ENCODE peak calls at places on chromosomes 3 and 15, in ten cellular contexts. One of them, this sample, is unnamed. For H3K9me3, the result is how much of the 10 kb centered on the place peaks cover.

GRCh38 chr3:20747736-20748135 is 561.7 kb upstream of the SGO1 start:
- DNase-seq in breast epithelium: no peak
- DNase-seq in mucosa of descending colon: no peak
- DNase-seq in RWPE2: no peak
- DNase-seq in IMR-90: no peak
- DNase-seq in SK-N-MC: no peak
- DNase-seq in effector memory CD4-positive, alpha-beta T cell: no peak
- DNase-seq in A549: no peak
- DNase-seq in endodermal cell: no peak
- DNase-seq in cardiac muscle cell: no peak
- DNase-seq in this sample: no peak

GRCh38 chr15:83225449-83225848 is 17.8 kb upstream of the HDGFL3 start:
- DNase-seq in RWPE2: no peak
- DNase-seq in effector memory CD4-positive, alpha-beta T cell: no peak
- DNase-seq in breast epithelium: no peak
- DNase-seq in cardiac muscle cell: no peak
- DNase-seq in A549: no peak
- DNase-seq in SK-N-MC: no peak
- DNase-seq in mucosa of descending colon: no peak
- DNase-seq in IMR-90: no peak
- DNase-seq in endodermal cell: no peak
- DNase-seq in this sample: no peak

GRCh38 chr3:148839805-148840204 is 12.2 kb downstream of the CPB1 start:
- DNase-seq in A549: no peak
- DNase-seq in cardiac muscle cell: no peak
- DNase-seq in breast epithelium: no peak
- DNase-seq in endodermal cell: no peak
- DNase-seq in RWPE2: no peak
- DNase-seq in mucosa of descending colon: no peak
- DNase-seq in effector memory CD4-positive, alpha-beta T cell: no peak
- DNase-seq in IMR-90: no peak
- DNase-seq in SK-N-MC: no peak
- DNase-seq in this sample: no peak

GRCh38 chr15:70160803-70161565 is 63.3 kb upstream of the TLE3 start:
- DNase-seq in effector memory CD4-positive, alpha-beta T cell: no peak
- DNase-seq in breast epithelium: no peak
- DNase-seq in cardiac muscle cell: no peak
- DNase-seq in RWPE2: no peak
- DNase-seq in IMR-90: no peak
- DNase-seq in A549: no peak
- DNase-seq in SK-N-MC: no peak
- DNase-seq in mucosa of descending colon: no peak
- DNase-seq in endodermal cell: peak
- DNase-seq in this sample: no peak

GRCh38 chr3:103624289-103624688 is 1189.5 kb downstream of the ZPLD1 start:
- DNase-seq in SK-N-MC: no peak
- DNase-seq in breast epithelium: no peak
- DNase-seq in mucosa of descending colon: no peak
- DNase-seq in RWPE2: no peak
- DNase-seq in cardiac muscle cell: no peak
- DNase-seq in A549: no peak
- DNase-seq in IMR-90: no peak
- DNase-seq in endodermal cell: no peak
- DNase-seq in effector memory CD4-positive, alpha-beta T cell: no peak
- DNase-seq in this sample: no peak

GRCh38 chr15:43249699-43250203 is 17.0 kb downstream of the TGM5 start:
- DNase-seq in endodermal cell: no peak
- DNase-seq in mucosa of descending colon: no peak
- DNase-seq in IMR-90: peak
- DNase-seq in RWPE2: no peak
- DNase-seq in breast epithelium: no peak
- DNase-seq in A549: no peak
- DNase-seq in SK-N-MC: no peak
- DNase-seq in effector memory CD4-positive, alpha-beta T cell: no peak
- DNase-seq in cardiac muscle cell: no peak
- DNase-seq in this sample: no peak

GRCh38 chr15:60574801-60575631 is 96.1 kb upstream of the ICE2 start:
- DNase-seq in effector memory CD4-positive, alpha-beta T cell: no peak
- DNase-seq in A549: no peak
- DNase-seq in RWPE2: no peak
- DNase-seq in IMR-90: peak
- DNase-seq in cardiac muscle cell: no peak
- DNase-seq in breast epithelium: no peak
- DNase-seq in mucosa of descending colon: no peak
- DNase-seq in SK-N-MC: no peak
- DNase-seq in endodermal cell: no peak
- DNase-seq in this sample: no peak

GRCh38 chr3:107543666-107544065 is 20.9 kb downstream of the BBX start:
- DNase-seq in cardiac muscle cell: peak
- DNase-seq in endodermal cell: no peak
- DNase-seq in RWPE2: no peak
- DNase-seq in breast epithelium: no peak
- DNase-seq in effector memory CD4-positive, alpha-beta T cell: no peak
- DNase-seq in IMR-90: no peak
- DNase-seq in A549: no peak
- DNase-seq in mucosa of descending colon: no peak
- DNase-seq in SK-N-MC: no peak
- DNase-seq in this sample: no peak

GRCh38 chr15:92848852-92849598 is 51.1 kb upstream of the CHD2 start:
- DNase-seq in mucosa of descending colon: no peak
- DNase-seq in cardiac muscle cell: no peak
- DNase-seq in IMR-90: peak
- DNase-seq in A549: no peak
- DNase-seq in endodermal cell: no peak
- DNase-seq in breast epithelium: no peak
- DNase-seq in RWPE2: no peak
- DNase-seq in effector memory CD4-positive, alpha-beta T cell: no peak
- DNase-seq in SK-N-MC: no peak
- DNase-seq in this sample: no peak

GRCh38 chr3:8147726-8148125 is 353.9 kb upstream of the LMCD1 start:
- DNase-seq in effector memory CD4-positive, alpha-beta T cell: no peak
- DNase-seq in RWPE2: no peak
- DNase-seq in breast epithelium: no peak
- DNase-seq in endodermal cell: no peak
- DNase-seq in cardiac muscle cell: no peak
- DNase-seq in SK-N-MC: no peak
- DNase-seq in mucosa of descending colon: no peak
- DNase-seq in IMR-90: no peak
- DNase-seq in A549: no peak
- DNase-seq in this sample: no peak

GRCh38 chr3:183178512-183178832 is 15.9 kb upstream of the LAMP3 start:
- DNase-seq in mucosa of descending colon: no peak
- DNase-seq in A549: no peak
- DNase-seq in endodermal cell: no peak
- DNase-seq in breast epithelium: no peak
- DNase-seq in effector memory CD4-positive, alpha-beta T cell: no peak
- DNase-seq in RWPE2: no peak
- DNase-seq in IMR-90: no peak
- DNase-seq in SK-N-MC: no peak
- DNase-seq in cardiac muscle cell: no peak
- DNase-seq in this sample: no peak
- H3K4me3 ChIP-seq in mucosa of descending colon: no peak
- H3K4me3 ChIP-seq in A549: peak
- H3K4me3 ChIP-seq in endodermal cell: peak
- H3K4me3 ChIP-seq in breast epithelium: peak
- H3K4me3 ChIP-seq in effector memory CD4-positive, alpha-beta T cell: peak
- H3K4me3 ChIP-seq in RWPE2: peak
- H3K4me3 ChIP-seq in IMR-90: peak
- H3K4me3 ChIP-seq in SK-N-MC: peak
- H3K4me3 ChIP-seq in cardiac muscle cell: peak
- H3K4me3 ChIP-seq in this sample: peak

DNA sequence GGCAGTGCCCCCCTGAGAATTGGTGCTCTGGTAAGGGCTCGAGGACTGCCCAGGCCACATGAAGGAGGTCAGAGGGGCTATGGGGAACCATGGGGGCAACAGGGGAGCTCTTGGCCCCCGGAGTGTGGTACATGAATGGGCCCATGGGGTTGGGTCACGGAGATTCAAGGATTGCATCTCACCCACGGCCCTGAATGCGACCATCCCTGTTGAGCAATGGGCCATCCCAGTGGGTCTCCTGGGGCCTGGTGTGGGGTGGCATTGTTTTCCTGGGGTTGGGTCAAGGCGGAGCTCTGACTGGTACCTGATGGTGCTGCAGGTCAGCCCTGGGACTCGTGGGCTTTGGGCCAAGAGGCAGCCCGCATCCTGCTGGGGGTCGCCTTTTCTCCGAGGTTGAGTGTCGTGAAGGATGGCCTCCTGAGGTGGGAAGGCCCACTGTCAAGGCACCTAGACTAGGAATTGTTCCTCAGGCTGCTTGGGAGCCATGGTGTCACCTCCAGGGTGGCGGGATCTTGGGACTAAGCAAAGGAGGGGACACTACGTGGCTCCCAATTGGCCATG is 198.3 kb downstream of the UBE3A start:
- DNase-seq in cardiac muscle cell: no peak
- DNase-seq in mucosa of descending colon: peak
- DNase-seq in A549: no peak
- DNase-seq in IMR-90: no peak
- DNase-seq in effector memory CD4-positive, alpha-beta T cell: no peak
- DNase-seq in endodermal cell: no peak
- DNase-seq in breast epithelium: no peak
- DNase-seq in SK-N-MC: no peak
- DNase-seq in RWPE2: peak
- DNase-seq in this sample: peak
- H3K9me3 ChIP-seq in cardiac muscle cell: under half
- H3K9me3 ChIP-seq in mucosa of descending colon: half or more
- H3K9me3 ChIP-seq in A549: under half
- H3K9me3 ChIP-seq in IMR-90: half or more
- H3K9me3 ChIP-seq in effector memory CD4-positive, alpha-beta T cell: under half
- H3K9me3 ChIP-seq in endodermal cell: under half
- H3K9me3 ChIP-seq in breast epithelium: half or more
- H3K9me3 ChIP-seq in SK-N-MC: under half
- H3K9me3 ChIP-seq in RWPE2: half or more
- H3K9me3 ChIP-seq in this sample: under half

DNA sequence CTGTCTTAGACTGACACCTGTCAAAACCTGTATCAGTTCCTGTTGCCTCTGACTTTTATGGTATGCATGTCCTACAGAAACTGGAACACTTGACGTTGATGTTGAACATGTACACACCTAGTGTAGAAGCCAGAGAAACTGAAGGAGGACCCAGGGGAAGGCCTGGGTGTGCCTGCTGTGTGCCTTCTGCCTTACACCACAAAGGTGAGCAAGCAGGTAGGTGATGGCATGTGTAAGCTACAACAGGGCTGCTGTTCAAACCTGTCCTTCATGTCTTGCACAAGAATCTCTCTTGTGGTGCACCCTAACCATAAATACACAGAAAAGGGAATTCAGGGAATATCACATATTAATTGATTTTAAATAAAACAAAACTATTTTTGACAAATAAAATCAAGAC is 13.6 kb upstream of the AQP9 start:
- DNase-seq in endodermal cell: no peak
- DNase-seq in IMR-90: no peak
- DNase-seq in effector memory CD4-positive, alpha-beta T cell: no peak
- DNase-seq in breast epithelium: no peak
- DNase-seq in RWPE2: no peak
- DNase-seq in cardiac muscle cell: no peak
- DNase-seq in A549: no peak
- DNase-seq in mucosa of descending colon: no peak
- DNase-seq in SK-N-MC: no peak
- DNase-seq in this sample: no peak
- H3K4me3 ChIP-seq in endodermal cell: no peak
- H3K4me3 ChIP-seq in IMR-90: no peak
- H3K4me3 ChIP-seq in effector memory CD4-positive, alpha-beta T cell: no peak
- H3K4me3 ChIP-seq in breast epithelium: no peak
- H3K4me3 ChIP-seq in RWPE2: no peak
- H3K4me3 ChIP-seq in cardiac muscle cell: no peak
- H3K4me3 ChIP-seq in A549: no peak
- H3K4me3 ChIP-seq in mucosa of descending colon: no peak
- H3K4me3 ChIP-seq in SK-N-MC: no peak
- H3K4me3 ChIP-seq in this sample: no peak

GRCh38 chr15:25171856-25172687 is 217.3 kb downstream of the SNRPN start:
- DNase-seq in effector memory CD4-positive, alpha-beta T cell: no peak
- DNase-seq in breast epithelium: no peak
- DNase-seq in IMR-90: no peak
- DNase-seq in A549: no peak
- DNase-seq in cardiac muscle cell: no peak
- DNase-seq in endodermal cell: peak
- DNase-seq in SK-N-MC: no peak
- DNase-seq in RWPE2: peak
- DNase-seq in mucosa of descending colon: peak
- DNase-seq in this sample: no peak

GRCh38 chr15:25172691-25173090 is 217.9 kb downstream of the SNRPN start:
- DNase-seq in IMR-90: no peak
- DNase-seq in endodermal cell: peak
- DNase-seq in effector memory CD4-positive, alpha-beta T cell: no peak
- DNase-seq in cardiac muscle cell: no peak
- DNase-seq in mucosa of descending colon: no peak
- DNase-seq in breast epithelium: peak
- DNase-seq in A549: no peak
- DNase-seq in SK-N-MC: no peak
- DNase-seq in RWPE2: no peak
- DNase-seq in this sample: peak

GRCh38 chr15:25171111-25171811 is 216.5 kb downstream of the SNRPN start:
- DNase-seq in RWPE2: peak
- DNase-seq in cardiac muscle cell: no peak
- DNase-seq in breast epithelium: peak
- DNase-seq in mucosa of descending colon: peak
- DNase-seq in IMR-90: no peak
- DNase-seq in effector memory CD4-positive, alpha-beta T cell: no peak
- DNase-seq in A549: no peak
- DNase-seq in SK-N-MC: no peak
- DNase-seq in endodermal cell: peak
- DNase-seq in this sample: peak

GRCh38 chr15:25175033-25175788 is 220.4 kb downstream of the SNRPN start:
- DNase-seq in effector memory CD4-positive, alpha-beta T cell: no peak
- DNase-seq in SK-N-MC: no peak
- DNase-seq in cardiac muscle cell: no peak
- DNase-seq in A549: no peak
- DNase-seq in endodermal cell: peak
- DNase-seq in IMR-90: no peak
- DNase-seq in RWPE2: peak
- DNase-seq in breast epithelium: peak
- DNase-seq in mucosa of descending colon: no peak
- DNase-seq in this sample: peak

DNA sequence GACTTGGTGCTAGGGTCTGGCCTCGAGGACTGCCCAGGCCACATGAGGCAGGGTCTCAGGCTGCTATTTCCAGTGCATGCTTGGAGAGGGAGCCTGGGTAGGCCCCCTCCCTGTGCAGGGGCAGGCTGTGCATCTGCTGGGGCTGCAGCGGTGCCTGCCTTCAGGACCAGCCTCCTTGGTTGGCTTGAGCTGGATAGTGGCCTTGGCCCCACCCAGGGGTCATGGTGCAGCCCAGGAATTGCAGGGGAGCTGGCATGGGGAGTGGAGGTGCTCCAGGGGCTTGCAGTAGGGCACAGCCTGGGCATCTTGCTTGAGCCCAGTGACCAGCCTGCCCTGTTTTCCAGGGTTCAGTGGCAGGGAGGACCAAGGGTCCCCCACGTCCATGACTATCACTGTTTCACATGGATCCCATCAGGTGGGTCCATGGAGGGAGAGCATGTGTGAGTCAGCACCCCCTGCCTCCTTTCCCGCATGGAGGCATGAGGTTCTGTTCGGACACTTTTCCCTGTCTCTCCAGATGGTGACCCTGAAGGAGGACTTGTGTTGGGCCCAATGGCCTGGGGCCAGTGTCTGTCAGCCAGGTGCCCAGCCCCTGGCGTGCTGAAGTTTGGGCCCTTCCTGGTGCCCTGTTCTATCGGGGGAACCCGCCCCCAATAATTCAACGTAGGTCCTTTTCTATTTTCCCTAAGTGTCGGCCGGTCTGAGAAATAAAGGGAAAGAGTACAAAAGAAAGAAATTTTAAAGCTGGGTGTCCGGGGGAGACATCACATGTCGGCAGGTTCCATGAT is 218.6 kb downstream of the SNRPN start:
- DNase-seq in effector memory CD4-positive, alpha-beta T cell: no peak
- DNase-seq in cardiac muscle cell: no peak
- DNase-seq in endodermal cell: peak
- DNase-seq in breast epithelium: peak
- DNase-seq in mucosa of descending colon: no peak
- DNase-seq in IMR-90: no peak
- DNase-seq in A549: no peak
- DNase-seq in RWPE2: peak
- DNase-seq in SK-N-MC: no peak
- DNase-seq in this sample: peak
- H3K9me3 ChIP-seq in effector memory CD4-positive, alpha-beta T cell: under half
- H3K9me3 ChIP-seq in cardiac muscle cell: under half
- H3K9me3 ChIP-seq in endodermal cell: under half
- H3K9me3 ChIP-seq in breast epithelium: half or more
- H3K9me3 ChIP-seq in mucosa of descending colon: half or more
- H3K9me3 ChIP-seq in IMR-90: half or more
- H3K9me3 ChIP-seq in A549: under half
- H3K9me3 ChIP-seq in RWPE2: half or more
- H3K9me3 ChIP-seq in SK-N-MC: under half
- H3K9me3 ChIP-seq in this sample: under half